ENCODE peak calls at places on chromosomes 3 and 15, in eight cellular contexts. O is CD8-positive, alpha-beta T cell; V is A549; R is endodermal cell; X is mammary epithelial cell; H is psoas muscle; K is heart left ventricle; Q is neural progenitor cell. E is an unnamed sample. For H3K9me3 and H3K4me1, the result is how much of the 10 kb centered on the place peaks cover.

GRCh38 chr3:170848294-170848917 is 21.6 kb downstream of the RPL22L1 start:
- DNase-seq in Q (no peak), R (no peak), H (no peak), K (no peak), O (no peak), V (no peak), X (no peak), E (no peak)

GRCh38 chr3:196351541-196351940 is 13.4 kb upstream of the TM4SF19 start:
- DNase-seq in H (no peak), K (no peak), R (no peak), V (no peak), Q (no peak), X (no peak), O (no peak), E (no peak)

GRCh38 chr3:183371672-183371968 is 56.8 kb downstream of the MCF2L2 start:
- DNase-seq in Q (no peak), K (no peak), V (no peak), R (no peak), H (no peak), X (peak), O (no peak), E (no peak)

GRCh38 chr3:56125358-56126005 is 342.8 kb downstream of the ERC2 start:
- DNase-seq in Q (peak), K (peak), H (peak), R (no peak), X (peak), V (peak), O (no peak), E (no peak)

GRCh38 chr3:16548721-16549120 is 35.2 kb upstream of the RFTN1 start:
- DNase-seq in R (no peak), Q (no peak), H (no peak), X (peak), V (no peak), O (no peak), K (no peak), E (no peak)

GRCh38 chr15:91853968-91854943 is 748 bp downstream of the SLCO3A1 start:
- DNase-seq in O (peak), V (peak), K (peak), R (peak), H (peak), X (peak), Q (peak), E (peak)

GRCh38 chr15:23565395-23566069 is at the start of gene MKRN3:
- DNase-seq in K (no peak), Q (peak), H (no peak), X (no peak), O (peak), V (peak), R (no peak), E (no peak)

GRCh38 chr3:53715815-53716483 is 130.3 kb downstream of the CHDH start:
- DNase-seq in X (no peak), R (peak), H (no peak), V (no peak), Q (peak), O (no peak), K (no peak), E (no peak)

GRCh38 chr3:127747751-127748521 is 74.4 kb downstream of the MGLL start:
- DNase-seq in X (peak), Q (no peak), H (peak), K (peak), V (peak), O (no peak), R (peak), E (peak)

GRCh38 chr15:66982250-66982649 is 83.2 kb upstream of the SMAD3 start:
- DNase-seq in V (no peak), H (no peak), O (no peak), K (no peak), X (no peak), Q (no peak), R (no peak), E (no peak)

GRCh38 chr3:94001825-94002495 is 22.0 kb downstream of the ARL13B start:
- DNase-seq in V (no peak), X (no peak), R (no peak), Q (no peak), H (no peak), K (no peak), O (no peak), E (no peak)

GRCh38 chr3:13017361-13018038 is 55.7 kb downstream of the IQSEC1 start:
- DNase-seq in K (no peak), H (no peak), R (no peak), V (no peak), O (no peak), X (no peak), Q (no peak), E (no peak)

GRCh38 chr15:40695469-40695910 is 516 bp downstream of the RAD51 start:
- DNase-seq in O (no peak), R (no peak), Q (no peak), X (peak), V (peak), H (no peak), K (no peak), E (no peak)

GRCh38 chr3:55183259-55183658 is 255.4 kb upstream of the LRTM1 start:
- DNase-seq in R (no peak), V (no peak), H (no peak), Q (no peak), O (no peak), X (no peak), K (no peak), E (no peak)

GRCh38 chr3:14240366-14240765 is 61.7 kb downstream of the LSM3 start:
- DNase-seq in H (no peak), O (no peak), R (no peak), X (no peak), Q (no peak), V (no peak), K (no peak), E (no peak)

GRCh38 chr3:14244521-14244920 is 65.9 kb downstream of the LSM3 start:
- DNase-seq in K (no peak), Q (no peak), O (no peak), V (no peak), X (no peak), H (no peak), R (peak), E (no peak)

GRCh38 chr3:14243782-14244181 is 65.2 kb downstream of the LSM3 start:
- DNase-seq in K (no peak), Q (no peak), X (no peak), O (no peak), R (peak), H (no peak), V (no peak), E (no peak)

GRCh38 chr3:14241716-14242115 is 63.1 kb downstream of the LSM3 start:
- DNase-seq in R (no peak), K (no peak), X (no peak), V (no peak), Q (no peak), O (no peak), H (no peak), E (no peak)

GRCh38 chr3:14242490-14243311 is 64.1 kb downstream of the LSM3 start:
- DNase-seq in O (no peak), R (no peak), H (no peak), V (no peak), Q (peak), K (no peak), X (no peak), E (no peak)
- H3K9me3 ChIP-seq in O (under half), R (under half), H (under half), V (under half), Q (under half), K (under half), X (under half), E (under half)

GRCh38 chr3:172155880-172156279 is 116.5 kb downstream of the FNDC3B start:
- DNase-seq in H (no peak), R (no peak), O (no peak), Q (peak), X (no peak), K (no peak), V (no peak), E (no peak)
- H3K4me1 ChIP-seq in H (half or more), R (under half), O (under half), Q (half or more), X (half or more), K (half or more), V (half or more), E (under half)

DNA sequence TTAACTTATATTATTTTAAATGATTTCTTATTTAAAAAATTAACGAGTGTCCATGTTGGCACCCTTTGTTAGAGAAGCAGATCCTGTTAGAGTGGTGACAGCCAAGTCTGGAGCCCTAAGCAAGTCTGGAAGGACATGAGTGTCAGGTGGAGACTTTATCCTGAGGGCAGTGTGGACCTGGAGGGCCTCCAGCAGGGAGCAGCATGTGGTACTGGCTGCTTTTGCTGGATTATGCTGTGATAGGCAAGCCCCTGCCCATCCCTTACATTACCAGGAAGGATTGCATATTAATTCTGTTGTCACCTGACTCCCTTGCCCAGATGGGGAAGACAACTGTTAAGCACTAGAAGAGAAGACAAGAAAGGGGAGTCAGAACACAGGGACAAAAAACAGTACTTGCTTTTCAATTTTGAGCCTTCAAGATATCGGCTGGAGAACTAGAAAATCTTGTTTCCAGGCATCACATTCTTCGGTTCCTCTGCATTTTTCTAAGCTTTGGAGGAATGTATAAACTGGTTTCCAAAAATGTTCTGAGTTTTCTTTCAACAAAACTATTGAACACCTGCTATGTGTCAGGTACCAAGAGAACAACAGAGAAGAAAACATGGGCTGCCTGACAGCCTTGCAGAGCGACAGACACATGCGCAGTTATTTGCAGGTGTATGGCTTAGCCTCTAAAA is 22.7 kb downstream of the ZNF860 start:
- DNase-seq in R (peak), O (no peak), H (no peak), V (no peak), K (no peak), X (no peak), Q (no peak), E (no peak)
- TF ChIP-seq CTCF in R (peak), O (no peak), H (no peak), V (no peak), K (no peak), X (peak), Q (no peak), E (no peak)

GRCh38 chr15:25087137-25087536 is 132.3 kb downstream of the SNRPN start:
- DNase-seq in R (peak), Q (no peak), K (no peak), X (no peak), V (no peak), O (no peak), H (no peak), E (no peak)
- H3K9me3 ChIP-seq in R (under half), Q (under half), K (half or more), X (half or more), V (under half), O (half or more), H (half or more), E (half or more)